ENCODE peak calls at places on chromosomes 1 and 21, in five cellular contexts. Z is colonic mucosa; I is cerebellar cortex; J is CD8-positive, alpha-beta T cell; E is cardiac muscle cell. M is an unnamed sample.
A peak's percentile ranks its signal among the peaks of the same experiment; 100 is the strongest.

GRCh38 chr1:15323351-15323988 is 76.4 kb downstream of the FHAD1 start:
- DNase-seq in Z (peak; percentile 88), I (peak; percentile 85), J (peak; percentile 67), E (peak; percentile 88), M (peak; percentile 86)

GRCh38 chr1:157952601-157953000 is 40.8 kb upstream of the KIRREL1 start:
- DNase-seq in Z (peak; percentile 71), I (no peak), J (no peak), E (no peak), M (peak; percentile 81)

GRCh38 chr1:35768350-35769187 is 1.2 kb downstream of the CLSPN start:
- DNase-seq in Z (no peak), I (peak; percentile 3), J (no peak), E (peak; percentile 7), M (no peak)

GRCh38 chr1:36885537-36886441 is 148.5 kb downstream of the GRIK3 start:
- DNase-seq in Z (peak; percentile 9), I (no peak), J (no peak), E (no peak), M (peak; percentile 7)

GRCh38 chr1:7388488-7389185 is 382.5 kb upstream of the VAMP3 start:
- DNase-seq in Z (no peak), I (peak; percentile 72), J (no peak), E (peak; percentile 14), M (peak; percentile 9)

GRCh38 chr1:59323879-59324278 is 27.0 kb downstream of the FGGY start:
- DNase-seq in Z (no peak), I (no peak), J (no peak), E (no peak), M (no peak)

GRCh38 chr1:54421101-54421504 is 14.9 kb upstream of the SSBP3 start:
- DNase-seq in Z (no peak), I (no peak), J (no peak), E (no peak), M (no peak)

GRCh38 chr1:101388904-101389546 is 152.2 kb downstream of the S1PR1 start:
- DNase-seq in Z (no peak), I (no peak), J (no peak), E (peak; percentile 23), M (no peak)

GRCh38 chr1:37433171-37433570 is 41.2 kb upstream of the ZC3H12A start:
- DNase-seq in Z (no peak), I (no peak), J (no peak), E (no peak), M (no peak)

GRCh38 chr1:230824571-230825060 is 43.7 kb downstream of the C1orf198 start:
- DNase-seq in Z (no peak), I (no peak), J (no peak), E (no peak), M (peak; percentile 42)

GRCh38 chr21:37496972-37497371 is 130.4 kb downstream of the DYRK1A start:
- DNase-seq in Z (no peak), I (no peak), J (no peak), E (peak; percentile 15), M (no peak)

GRCh38 chr1:47201179-47201578 is 11.3 kb upstream of the PDZK1IP1 start:
- DNase-seq in Z (no peak), I (no peak), J (no peak), E (peak; percentile 61), M (no peak)

GRCh38 chr1:234721476-234722266 is 111.7 kb upstream of the IRF2BP2 start:
- DNase-seq in Z (peak; percentile 57), I (peak; percentile 61), J (no peak), E (peak; percentile 98), M (peak; percentile 73)

GRCh38 chr21:46021398-46021797 is 39.8 kb downstream of the COL6A1 start:
- DNase-seq in Z (no peak), I (no peak), J (no peak), E (no peak), M (no peak)

GRCh38 chr1:234111458-234112142 is 207.1 kb downstream of the SLC35F3 start:
- DNase-seq in Z (no peak), I (peak; percentile 72), J (no peak), E (peak; percentile 17), M (peak; percentile 18)

GRCh38 chr21:16169102-16169511 is 439.3 kb downstream of the USP25 start:
- DNase-seq in Z (no peak), I (no peak), J (no peak), E (no peak), M (no peak)

GRCh38 chr1:57770772-57771171 is 346.9 kb upstream of the DAB1 start:
- DNase-seq in Z (no peak), I (peak; percentile 4), J (no peak), E (peak; percentile 4), M (no peak)

GRCh38 chr1:35505911-35506798 is 51.0 kb downstream of the KIAA0319L start:
- DNase-seq in Z (no peak), I (peak; percentile 55), J (peak; percentile 70), E (peak; percentile 81), M (peak; percentile 72)

GRCh38 chr1:207805841-207806421 is 54.1 kb downstream of the CD46 start:
- DNase-seq in Z (no peak), I (peak; percentile 48), J (no peak), E (peak; percentile 96), M (peak; percentile 68)

GRCh38 chr1:220700591-220701179 is 10.5 kb downstream of the C1orf115 start:
- DNase-seq in Z (no peak), I (peak; percentile 40), J (no peak), E (peak; percentile 64), M (no peak)

GRCh38 chr1:176617881-176618280 is 154.9 kb downstream of the PAPPA2 start:
- DNase-seq in Z (no peak), I (no peak), J (no peak), E (no peak), M (no peak)

GRCh38 chr21:38628426-38628825 is 130.1 kb upstream of the ERG start:
- DNase-seq in Z (no peak), I (no peak), J (no peak), E (no peak), M (no peak)

GRCh38 chr1:45834689-45835088 is 31.3 kb downstream of the MAST2 start:
- DNase-seq in Z (no peak), I (no peak), J (no peak), E (no peak), M (no peak)